ENCODE peak calls at places on chromosomes 2 and 18, in five cellular contexts. K is GM10248, S is T follicular helper cell, J is endothelial cell, I is DMS153. P is an unnamed sample.

GRCh38 chr2:43011142-43011491 is 215.3 kb downstream of the ZFP36L2 start:
- DNase-seq in K (no peak), S (no peak), J (no peak), I (no peak), P (no peak)

GRCh38 chr2:56465491-56465890 is 281.7 kb downstream of the CCDC85A start:
- DNase-seq in K (no peak), S (no peak), J (no peak), I (no peak), P (no peak)

GRCh38 chr2:46996300-46996843 is 80.8 kb upstream of the MCFD2 start:
- DNase-seq in K (no peak), S (no peak), J (no peak), I (no peak), P (no peak)

GRCh38 chr2:56267412-56267788 is 83.6 kb downstream of the CCDC85A start:
- DNase-seq in K (no peak), S (no peak), J (no peak), I (no peak), P (no peak)

GRCh38 chr2:224449212-224450147 is 47.6 kb upstream of the FAM124B start:
- DNase-seq in K (peak), S (no peak), J (peak), I (no peak), P (no peak)

GRCh38 chr18:37302519-37302918 is 263.1 kb downstream of the CELF4 start:
- DNase-seq in K (no peak), S (no peak), J (no peak), I (no peak), P (no peak)

GRCh38 chr2:102114290-102114721 is 28.2 kb upstream of the IL1R1 start:
- DNase-seq in K (no peak), S (no peak), J (no peak), I (no peak), P (no peak)

GRCh38 chr2:79832540-79833234 is 319.8 kb downstream of the CTNNA2 start:
- DNase-seq in K (no peak), S (no peak), J (no peak), I (peak), P (no peak)

GRCh38 chr2:108396845-108397244 is 19.1 kb downstream of the SULT1C4 start:
- DNase-seq in K (no peak), S (no peak), J (no peak), I (no peak), P (no peak)

GRCh38 chr18:35713545-35713944 is 132.0 kb downstream of the GALNT1 start:
- DNase-seq in K (no peak), S (no peak), J (no peak), I (no peak), P (no peak)

GRCh38 chr2:69837533-69837932 is 8.1 kb downstream of the GMCL1 start:
- DNase-seq in K (peak), S (no peak), J (no peak), I (no peak), P (no peak)

GRCh38 chr2:109728809-109729208 is 65.3 kb upstream of the RGPD5 start:
- DNase-seq in K (no peak), S (no peak), J (no peak), I (no peak), P (no peak)

GRCh38 chr2:186984481-186984880 is 135.5 kb upstream of the ZSWIM2 start:
- DNase-seq in K (no peak), S (no peak), J (no peak), I (no peak), P (no peak)

GRCh38 chr2:215982465-215982875 is 30.9 kb downstream of the MREG start:
- DNase-seq in K (no peak), S (no peak), J (no peak), I (peak), P (peak)

GRCh38 chr2:111024496-111024895 is 96.2 kb upstream of the BCL2L11 start:
- DNase-seq in K (no peak), S (no peak), J (no peak), I (no peak), P (no peak)

GRCh38 chr2:176130153-176130916 is 830 bp downstream of the HOXD8 start:
- DNase-seq in K (no peak), S (no peak), J (no peak), I (no peak), P (no peak)

GRCh38 chr2:239168575-239168974 is 232.2 kb downstream of the HDAC4 start:
- DNase-seq in K (no peak), S (no peak), J (no peak), I (no peak), P (no peak)

GRCh38 chr2:170475878-170476277 is 239.3 kb upstream of the SP5 start:
- DNase-seq in K (no peak), S (no peak), J (no peak), I (no peak), P (no peak)

GRCh38 chr2:30040147-30040546 is 106.7 kb upstream of the YPEL5 start:
- DNase-seq in K (no peak), S (no peak), J (no peak), I (no peak), P (no peak)

GRCh38 chr2:215565897-215566296 is 130.0 kb upstream of the FN1 start:
- DNase-seq in K (no peak), S (no peak), J (no peak), I (no peak), P (no peak)

GRCh38 chr2:42942214-42942989 is 150.0 kb upstream of the HAAO start:
- DNase-seq in K (no peak), S (no peak), J (no peak), I (no peak), P (no peak)

GRCh38 chr2:134479696-134480330 is 225.9 kb downstream of the MGAT5 start:
- DNase-seq in K (no peak), S (no peak), J (no peak), I (no peak), P (no peak)

GRCh38 chr2:222360997-222361396 is 62.2 kb upstream of the PAX3 start:
- DNase-seq in K (no peak), S (no peak), J (no peak), I (no peak), P (no peak)

GRCh38 chr2:2720351-2720750 is 389.3 kb upstream of the MYT1L start:
- DNase-seq in K (no peak), S (no peak), J (no peak), I (no peak), P (no peak)

GRCh38 chr2:38750011-38750792 is 959 bp downstream of the SRSF7 start:
- DNase-seq in K (peak), S (peak), J (peak), I (no peak), P (peak)

GRCh38 chr2:162062559-162062958 is 11.5 kb downstream of the DPP4 start:
- DNase-seq in K (no peak), S (no peak), J (no peak), I (no peak), P (no peak)

GRCh38 chr2:10271946-10272345 is 30.8 kb upstream of the HPCAL1 start:
- DNase-seq in K (no peak), S (no peak), J (no peak), I (no peak), P (no peak)

P was measured in T-helper 1 cell.